ENCODE peak calls at places on chromosomes 1 and 21, in four cellular contexts. R is NCI-H1930; X is BJ; Y is stimulated activated naive B cell treated with anti-CD40 and anti-IgM and Interleukin-4, amounts not matched to agents 10 μg/mL and 1 μg/mL and 100 μg/mL, for 72 hours. K is an unnamed sample.
A peak's percentile ranks its signal among the peaks of the same experiment; 100 is the strongest.

GRCh38 chr1:43327549-43328292 is 9.9 kb upstream of the MPL start:
- DNase-seq in X (no peak), R (no peak), Y (no peak), K (no peak)

GRCh38 chr1:226125097-226125630 is 61.4 kb downstream of the ACBD3 start:
- DNase-seq in X (no peak), Y (peak; percentile 77), R (peak; percentile 79), K (peak; percentile 86)

GRCh38 chr1:204080163-204080903 is 7.4 kb downstream of the SOX13 start:
- DNase-seq in X (no peak), R (no peak), Y (no peak), K (peak; percentile 95)

GRCh38 chr1:37945743-37946702 is 830 bp downstream of the INPP5B start:
- DNase-seq in Y (no peak), X (peak; percentile 59), R (no peak), K (peak; percentile 43)

GRCh38 chr1:228294717-228295116 is 86.9 kb downstream of the OBSCN start:
- DNase-seq in X (no peak), Y (no peak), R (no peak), K (no peak)

GRCh38 chr1:221335161-221336101 is 406.5 kb downstream of the DUSP10 start:
- DNase-seq in Y (no peak), R (no peak), X (peak; percentile 79), K (peak; percentile 9)

GRCh38 chr1:233520510-233521191 is 93.3 kb upstream of the KCNK1 start:
- DNase-seq in Y (no peak), X (no peak), R (no peak), K (peak; percentile 74)

GRCh38 chr1:230705289-230706019 is 8.5 kb downstream of the AGT start:
- DNase-seq in X (no peak), Y (no peak), R (no peak), K (no peak)

GRCh38 chr1:167955915-167956314 is 19.0 kb upstream of the MPC2 start:
- DNase-seq in R (no peak), Y (no peak), X (no peak), K (no peak)

GRCh38 chr1:91732291-91732953 is 153.5 kb downstream of the TGFBR3 start:
- DNase-seq in R (no peak), X (peak; percentile 31), Y (no peak), K (peak; percentile 47)

GRCh38 chr1:180765156-180765555 is 133.3 kb downstream of the XPR1 start:
- DNase-seq in Y (no peak), R (no peak), X (no peak), K (no peak)

GRCh38 chr1:16076003-16076870 is 2.8 kb upstream of the FAM131C start:
- DNase-seq in X (peak; percentile 59), Y (no peak), R (no peak), K (peak; percentile 70)

GRCh38 chr1:224497714-224498573 is 63.3 kb upstream of the WDR26 start:
- DNase-seq in Y (peak; percentile 68), R (no peak), X (peak; percentile 54), K (peak; percentile 14)

GRCh38 chr1:47996406-47997226 is 569 bp downstream of the TRABD2B start:
- DNase-seq in X (no peak), R (peak; percentile 7), Y (no peak), K (peak; percentile 15)

GRCh38 chr1:109790735-109791494 is 27.2 kb upstream of the EPS8L3 start:
- DNase-seq in X (no peak), R (no peak), Y (peak; percentile 78), K (peak; percentile 61)

GRCh38 chr1:84885469-84885868 is 7.5 kb downstream of the LPAR3 start:
- DNase-seq in R (no peak), X (no peak), Y (no peak), K (no peak)

GRCh38 chr1:18967066-18967690 is 10.7 kb upstream of the IFFO2 start:
- DNase-seq in Y (no peak), X (no peak), R (no peak), K (no peak)

GRCh38 chr1:18883636-18884418 is 18.5 kb downstream of the ALDH4A1 start:
- DNase-seq in R (peak; percentile 30), Y (peak; percentile 49), X (peak; percentile 16), K (peak; percentile 50)

GRCh38 chr1:118960567-118961136 is 27.5 kb downstream of the TBX15 start:
- DNase-seq in R (no peak), Y (no peak), X (peak; percentile 80), K (peak; percentile 28)

GRCh38 chr1:68196676-68197075 is 35.6 kb downstream of the WLS start:
- DNase-seq in R (no peak), Y (no peak), X (no peak), K (no peak)

GRCh38 chr1:89697397-89697796 is 64.5 kb downstream of the LRRC8C start:
- DNase-seq in X (peak; percentile 27), Y (no peak), R (no peak), K (no peak)

GRCh38 chr1:22778842-22779520 is 68.3 kb downstream of the EPHB2 start:
- DNase-seq in X (no peak), Y (no peak), R (no peak), K (no peak)

GRCh38 chr1:24912359-24913273 is 17.5 kb downstream of the RUNX3 start:
- DNase-seq in R (no peak), Y (no peak), X (no peak), K (no peak)

GRCh38 chr1:3654549-3655281 is 2.4 kb downstream of the TP73 start:
- DNase-seq in X (no peak), Y (no peak), R (no peak), K (no peak)

GRCh38 chr1:31444725-31445448 is 31.9 kb downstream of the SERINC2 start:
- DNase-seq in R (no peak), X (no peak), Y (no peak), K (peak; percentile 40)

GRCh38 chr1:228228601-228229074 is 20.8 kb downstream of the OBSCN start:
- DNase-seq in R (no peak), Y (no peak), X (peak; percentile 79), K (peak; percentile 45)

GRCh38 chr1:36871146-36871971 is 163.0 kb downstream of the GRIK3 start:
- DNase-seq in X (no peak), R (no peak), Y (no peak), K (no peak)

GRCh38 chr21:42144221-42144620 is 73.1 kb downstream of the UMODL1 start:
- DNase-seq in R (no peak), X (no peak), Y (no peak), K (no peak)

GRCh38 chr21:41977034-41977950 is 23.5 kb upstream of the C2CD2 start:
- DNase-seq in X (no peak), R (no peak), Y (no peak), K (no peak)

GRCh38 chr1:222046684-222047083 is 304.8 kb upstream of the DUSP10 start:
- DNase-seq in X (no peak), R (no peak), Y (no peak), K (no peak)

GRCh38 chr21:37208056-37208705 is 59.0 kb downstream of the VPS26C start:
- DNase-seq in Y (peak; percentile 67), R (no peak), X (no peak), K (no peak)

GRCh38 chr1:162364498-162364897 is 12.2 kb downstream of the SPATA46 start:
- DNase-seq in Y (no peak), R (no peak), X (no peak), K (no peak)

GRCh38 chr1:53521900-53522552 is 62.8 kb downstream of the DMRTB1 start:
- DNase-seq in X (no peak), Y (no peak), R (no peak), K (no peak)

GRCh38 chr1:18015719-18016118 is 91.9 kb upstream of the IGSF21 start:
- DNase-seq in X (no peak), Y (no peak), R (no peak), K (no peak)

GRCh38 chr1:150268342-150268705 is 492 bp downstream of the APH1A start:
- DNase-seq in X (no peak), Y (peak; percentile 26), R (no peak), K (peak; percentile 33)

GRCh38 chr1:175313672-175314225 is 121.2 kb upstream of the KIAA0040 start:
- DNase-seq in Y (no peak), R (no peak), X (no peak), K (no peak)

K was measured in A549.